ENCODE peak calls at places on chromosomes 13 and 19, in five cellular contexts. U, D, A, H and B are unnamed samples.

GRCh38 chr13:105070452-105070851 is 1465.0 kb downstream of the EFNB2 start:
- DNase-seq in A (no peak), D (no peak), H (no peak), U (no peak), B (no peak)

GRCh38 chr13:83312194-83312593 is 570.1 kb downstream of the SLITRK1 start:
- DNase-seq in U (no peak), A (no peak), D (no peak), H (no peak), B (no peak)

GRCh38 chr13:30791354-30791921 is 56.1 kb downstream of the ALOX5AP start:
- DNase-seq in A (no peak), D (no peak), H (peak), U (no peak), B (no peak)

GRCh38 chr19:43777163-43777700 is 3.5 kb downstream of the KCNN4 start:
- DNase-seq in A (no peak), H (peak), D (no peak), U (no peak), B (no peak)

GRCh38 chr13:24511019-24511823 is 1.4 kb downstream of the PARP4 start:
- DNase-seq in A (peak), H (peak), U (peak), D (no peak), B (peak)

GRCh38 chr13:108877300-108877699 is 247.9 kb downstream of the MYO16 start:
- DNase-seq in H (no peak), A (no peak), U (no peak), D (no peak), B (no peak)

GRCh38 chr19:1045247-1045603 is 5.3 kb downstream of the ABCA7 start:
- DNase-seq in H (peak), A (peak), U (peak), D (peak), B (no peak)

GRCh38 chr13:90750957-90751356 is 596.5 kb upstream of the MIR17HG start:
- DNase-seq in D (no peak), A (no peak), H (peak), U (no peak), B (no peak)

GRCh38 chr13:39783051-39783450 is 127.6 kb downstream of the COG6 start:
- DNase-seq in U (no peak), H (no peak), A (no peak), D (no peak), B (no peak)

DNA sequence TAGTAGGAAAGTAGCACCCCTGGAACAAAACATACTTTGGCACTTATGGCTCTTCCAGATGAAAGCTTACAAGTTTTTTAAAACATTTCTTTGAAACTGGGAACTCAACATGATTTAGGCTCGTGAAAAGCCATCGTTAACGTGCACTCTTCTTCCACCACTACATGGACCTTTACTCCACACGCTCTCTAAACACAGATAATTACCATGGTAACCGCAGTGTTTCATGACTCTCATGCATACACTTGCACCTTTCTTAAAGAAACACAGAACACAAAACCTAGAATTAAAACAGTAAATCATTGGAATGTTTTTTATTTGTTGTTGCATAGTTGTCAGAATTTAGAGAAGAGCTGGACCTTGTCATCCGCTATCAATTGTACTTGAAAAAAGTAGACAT is 154.3 kb downstream of the FGF9 start:
- DNase-seq in H (no peak), D (no peak), U (no peak), A (peak), B (no peak)
- TF ChIP-seq EP300 in H (no peak), D (no peak), U (no peak), A (no peak), B (no peak)

GRCh38 chr13:52353116-52353718 is 52.8 kb downstream of the THSD1 start:
- DNase-seq in A (no peak), D (no peak), U (no peak), H (no peak), B (no peak)
- TF ChIP-seq JUND in A (no peak), D (no peak), U (no peak), H (no peak), B (no peak)

GRCh38 chr19:47352095-47352494 is 3.0 kb downstream of the DHX34 start:
- DNase-seq in A (no peak), D (no peak), H (peak), U (no peak), B (no peak)

GRCh38 chr19:47350599-47350998 is 1.5 kb downstream of the DHX34 start:
- DNase-seq in D (no peak), H (no peak), A (no peak), U (no peak), B (no peak)

GRCh38 chr19:47353307-47353712 is 4.2 kb downstream of the DHX34 start:
- DNase-seq in H (peak), D (no peak), U (no peak), A (peak), B (no peak)

GRCh38 chr19:47351545-47351944 is 2.4 kb downstream of the DHX34 start:
- DNase-seq in U (no peak), H (peak), D (no peak), A (peak), B (no peak)

DNA sequence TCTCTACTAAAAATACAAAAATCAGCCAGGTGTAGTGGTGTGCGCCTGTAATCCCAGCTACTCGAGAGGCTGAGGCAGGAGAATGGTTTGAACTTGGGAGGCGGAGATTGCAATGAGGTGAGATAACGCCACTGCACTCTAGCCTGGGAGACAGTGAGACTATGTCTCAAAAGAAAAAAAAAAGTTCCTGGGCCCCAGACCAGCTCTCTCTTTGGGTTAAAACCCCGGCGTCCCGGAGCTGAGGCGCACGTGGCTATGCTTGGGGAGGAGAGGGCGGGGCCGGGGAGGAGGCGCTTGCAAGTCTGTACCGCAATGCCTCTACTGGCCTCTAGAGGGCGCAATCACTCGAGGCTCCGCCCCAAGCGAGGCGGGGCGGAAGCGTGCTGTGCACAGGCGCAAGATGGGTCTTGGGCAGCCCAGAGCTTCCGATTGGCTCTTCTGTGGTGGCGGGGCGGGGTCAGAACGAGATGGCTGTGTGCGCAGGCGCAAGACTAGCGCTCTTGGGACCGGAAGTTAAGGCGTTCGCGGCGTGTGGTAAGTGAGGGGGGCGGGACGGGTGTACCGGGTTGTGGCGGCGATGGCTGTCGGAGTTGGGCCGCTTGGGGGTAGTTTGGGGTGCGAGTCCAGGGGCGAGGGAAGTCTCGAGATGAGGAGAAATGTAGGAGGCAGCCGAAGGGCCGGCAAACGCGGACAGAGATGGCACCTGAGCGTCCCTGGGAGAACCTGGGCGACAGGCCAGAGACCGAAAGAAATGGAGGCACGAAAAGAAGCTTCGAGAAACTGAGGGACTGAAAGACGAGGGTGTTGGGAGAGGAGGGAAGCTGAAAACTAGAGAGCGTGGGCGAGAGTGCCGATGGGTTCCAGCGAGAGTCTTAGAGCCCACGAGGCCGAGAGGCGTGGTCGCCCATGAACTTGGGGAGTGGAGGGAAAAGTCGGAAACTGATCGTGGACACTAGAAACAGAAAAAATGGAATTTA is at the start of gene DHX34:
- DNase-seq in A (peak), U (peak), D (peak), H (peak), B (peak)
- TF ChIP-seq EP300 in A (no peak), U (peak), D (peak), H (no peak), B (no peak)

DNA sequence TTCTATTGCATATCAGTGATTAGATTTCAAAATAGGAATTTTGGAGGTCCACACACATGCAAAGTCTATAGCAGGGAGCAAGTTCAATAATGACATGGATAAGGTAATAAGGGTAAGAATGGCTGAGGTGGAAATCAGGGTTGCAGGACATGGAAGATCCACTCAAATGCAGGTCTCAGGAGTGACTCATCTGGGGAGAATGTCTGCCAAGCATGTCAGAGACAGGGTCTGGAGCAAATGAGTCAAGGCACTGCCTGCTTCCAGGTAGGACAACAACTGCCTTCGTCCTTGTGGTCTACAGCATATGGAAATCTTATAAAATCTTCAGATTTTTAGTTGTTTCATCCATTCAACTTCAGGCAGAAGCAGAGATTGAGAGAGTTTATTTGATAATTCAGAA is 749.0 kb downstream of the LIG4 start:
- DNase-seq in H (no peak), U (no peak), A (no peak), D (no peak), B (no peak)
- TF ChIP-seq JUND in H (peak), U (no peak), A (no peak), D (peak), B (no peak)

GRCh38 chr13:77620138-77620537 is 77.3 kb upstream of the SLAIN1 start:
- DNase-seq in H (no peak), D (no peak), A (no peak), U (no peak), B (no peak)
- TF ChIP-seq EP300 in H (no peak), D (no peak), A (no peak), U (no peak), B (no peak)

GRCh38 chr19:46016426-46017094 is 6.3 kb downstream of the PGLYRP1 start:
- DNase-seq in H (peak), U (peak), D (peak), A (peak), B (peak)
- TF ChIP-seq JUND in H (no peak), U (no peak), D (no peak), A (no peak), B (no peak)

DNA sequence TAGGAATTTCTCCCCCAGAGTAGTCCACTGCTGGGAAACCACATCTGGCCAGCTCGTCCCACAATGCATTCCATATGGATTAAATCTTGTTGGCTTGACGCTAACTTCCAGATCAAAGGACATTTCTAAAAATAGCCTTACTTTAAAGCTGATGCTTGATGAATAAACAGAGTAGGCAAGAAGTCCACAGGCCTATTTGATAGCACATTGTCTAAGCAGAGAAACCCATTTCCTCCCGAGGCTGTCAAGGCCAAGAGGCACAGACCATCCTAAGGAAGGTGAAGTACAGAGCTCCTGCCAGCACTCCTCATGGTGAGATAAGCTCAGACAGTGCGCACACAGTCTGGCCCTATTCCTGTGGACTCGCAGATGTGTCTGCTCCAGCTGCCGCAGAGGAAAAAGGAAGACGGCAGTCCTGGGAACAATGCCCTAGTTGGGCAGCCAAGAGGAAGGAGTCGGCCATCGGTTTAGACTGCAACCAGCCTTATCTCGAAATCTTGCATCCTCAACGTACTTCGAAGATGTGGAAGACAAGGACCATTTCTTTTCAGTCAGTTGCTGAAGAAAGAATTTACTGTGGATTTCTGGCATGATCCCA is 156.7 kb downstream of the RGCC start:
- DNase-seq in H (no peak), A (peak), U (no peak), D (no peak), B (no peak)
- TF ChIP-seq EP300 in H (no peak), A (peak), U (no peak), D (no peak), B (no peak)